ENCODE peak calls at places on chromosome 18, in ten cellular contexts. H, N, C, Y, Q, M, J, K, E and B are unnamed samples.
A peak's percentile ranks its signal among the peaks of the same experiment; 100 is the strongest.

GRCh38 chr18:25282922-25283703 is 68.9 kb downstream of the ZNF521 start:
- DNase-seq in H (no peak), N (no peak), C (no peak), Y (no peak), Q (no peak), M (no peak), J (no peak), K (no peak), E (no peak), B (no peak)

GRCh38 chr18:4068552-4069158 is 386.5 kb downstream of the DLGAP1 start:
- DNase-seq in H (peak; percentile 60), N (peak; percentile 62), C (no peak), Y (peak; percentile 67), Q (no peak), M (peak; percentile 11), J (peak; percentile 45), K (peak; percentile 44), E (peak; percentile 30), B (no peak)

GRCh38 chr18:49768051-49768391 is 45.3 kb downstream of the ACAA2 start:
- DNase-seq in H (peak; percentile 68), N (peak; percentile 62), C (no peak), Y (peak; percentile 81), Q (no peak), M (peak; percentile 18), J (peak; percentile 35), K (peak; percentile 44), E (peak; percentile 7), B (peak; percentile 64)

GRCh38 chr18:3593381-3593903 is 143.5 kb downstream of the TGIF1 start:
- DNase-seq in H (peak; percentile 93), N (peak; percentile 67), C (no peak), Y (peak; percentile 89), Q (no peak), M (peak; percentile 62), J (peak; percentile 40), K (no peak), E (no peak), B (peak; percentile 84)

GRCh38 chr18:63578357-63578958 is 8.7 kb upstream of the SERPINB13 start:
- DNase-seq in H (peak; percentile 55), N (peak; percentile 67), C (no peak), Y (peak; percentile 59), Q (no peak), M (peak; percentile 14), J (peak; percentile 62), K (peak; percentile 30), E (no peak), B (no peak)

GRCh38 chr18:59620381-59620780 is 76.8 kb downstream of the CCBE1 start:
- DNase-seq in H (no peak), N (peak; percentile 54), C (no peak), Y (peak; percentile 34), Q (no peak), M (no peak), J (no peak), K (no peak), E (no peak), B (no peak)

GRCh38 chr18:9708882-9709877 is 1.1 kb downstream of the RAB31 start:
- DNase-seq in H (no peak), N (no peak), C (no peak), Y (peak; percentile 38), Q (no peak), M (no peak), J (no peak), K (no peak), E (no peak), B (no peak)

GRCh38 chr18:45617284-45617683 is 2.0 kb downstream of the SLC14A2 start:
- DNase-seq in H (peak; percentile 96), N (peak; percentile 97), C (no peak), Y (peak; percentile 89), Q (no peak), M (peak; percentile 76), J (no peak), K (no peak), E (peak; percentile 17), B (no peak)

GRCh38 chr18:59821983-59822382 is 77.8 kb upstream of the PMAIP1 start:
- DNase-seq in H (peak; percentile 79), N (no peak), C (no peak), Y (peak; percentile 48), Q (no peak), M (no peak), J (no peak), K (no peak), E (no peak), B (no peak)

GRCh38 chr18:75154259-75154658 is 54.7 kb downstream of the PTGR3 start:
- DNase-seq in H (no peak), N (no peak), C (no peak), Y (no peak), Q (no peak), M (no peak), J (no peak), K (no peak), E (no peak), B (no peak)

GRCh38 chr18:76518543-76519155 is 23.6 kb upstream of the ZNF516 start:
- DNase-seq in H (peak; percentile 46), N (no peak), C (no peak), Y (peak; percentile 38), Q (no peak), M (no peak), J (peak; percentile 49), K (no peak), E (no peak), B (no peak)

GRCh38 chr18:51510020-51510419 is 312.5 kb upstream of the MEX3C start:
- DNase-seq in H (no peak), N (no peak), C (no peak), Y (no peak), Q (no peak), M (no peak), J (no peak), K (no peak), E (no peak), B (no peak)

GRCh38 chr18:47587587-47587986 is 336.1 kb upstream of the SKOR2 start:
- DNase-seq in H (no peak), N (no peak), C (no peak), Y (no peak), Q (no peak), M (no peak), J (no peak), K (no peak), E (no peak), B (no peak)

GRCh38 chr18:56711706-56712445 is 60.7 kb downstream of the WDR7 start:
- DNase-seq in H (peak; percentile 85), N (no peak), C (no peak), Y (peak; percentile 55), Q (no peak), M (peak; percentile 58), J (no peak), K (no peak), E (no peak), B (no peak)

GRCh38 chr18:56715121-56715520 is 64.0 kb downstream of the WDR7 start:
- DNase-seq in H (peak; percentile 14), N (no peak), C (no peak), Y (no peak), Q (no peak), M (no peak), J (no peak), K (no peak), E (no peak), B (no peak)

GRCh38 chr18:56712761-56713160 is 61.6 kb downstream of the WDR7 start:
- DNase-seq in H (no peak), N (no peak), C (no peak), Y (no peak), Q (no peak), M (no peak), J (no peak), K (no peak), E (no peak), B (no peak)

GRCh38 chr18:56709463-56709862 is 58.3 kb downstream of the WDR7 start:
- DNase-seq in H (peak; percentile 92), N (peak; percentile 83), C (no peak), Y (peak; percentile 92), Q (no peak), M (peak; percentile 52), J (no peak), K (no peak), E (peak; percentile 22), B (no peak)
- TF ChIP-seq CTCF in H (peak; percentile 42), N (peak; percentile 43), C (peak; percentile 68), Y (peak; percentile 26), Q (no peak), M (peak; percentile 12), J (no peak), K (no peak), E (peak; percentile 38), B (no peak)

GRCh38 chr18:33744032-33744697 is 166.1 kb downstream of the ASXL3 start:
- DNase-seq in H (no peak), N (no peak), C (no peak), Y (no peak), Q (no peak), M (no peak), J (no peak), K (no peak), E (no peak), B (no peak)
- TF ChIP-seq CTCF in H (peak; percentile 7), N (no peak), C (peak; percentile 32), Y (no peak), Q (peak; percentile 61), M (no peak), J (peak; percentile 26), K (peak; percentile 25), E (no peak), B (no peak)

GRCh38 chr18:39960545-39960944 is 1994.5 kb upstream of the PIK3C3 start:
- DNase-seq in H (peak; percentile 57), N (peak; percentile 6), C (no peak), Y (peak; percentile 56), Q (no peak), M (no peak), J (no peak), K (no peak), E (no peak), B (no peak)

GRCh38 chr18:39969813-39970494 is 1985.1 kb upstream of the PIK3C3 start:
- DNase-seq in H (peak; percentile 7), N (no peak), C (no peak), Y (peak; percentile 80), Q (no peak), M (no peak), J (no peak), K (no peak), E (no peak), B (no peak)

GRCh38 chr18:39962546-39962945 is 1992.5 kb upstream of the PIK3C3 start:
- DNase-seq in H (no peak), N (peak; percentile 25), C (no peak), Y (no peak), Q (no peak), M (no peak), J (no peak), K (no peak), E (no peak), B (no peak)

DNA sequence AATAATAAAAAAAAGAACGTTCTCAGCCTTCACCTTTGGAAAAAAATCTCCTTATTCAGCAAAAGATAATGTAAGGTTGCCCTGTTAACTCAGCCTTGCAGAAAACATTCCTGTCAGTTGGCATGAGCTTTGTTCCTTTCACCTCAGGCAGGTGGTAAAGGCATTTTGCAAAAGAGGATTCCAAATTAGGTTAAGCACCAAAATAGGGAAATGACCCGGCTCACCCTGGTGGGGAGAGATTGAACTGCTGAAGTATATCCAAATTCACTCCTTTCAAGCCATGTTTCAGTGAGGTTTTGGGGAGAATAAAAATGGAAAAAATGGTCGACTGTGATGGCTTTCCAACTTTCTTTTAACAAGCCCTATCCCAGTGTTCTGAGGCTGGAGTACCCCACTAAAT is 1988.8 kb upstream of the PIK3C3 start:
- DNase-seq in H (peak; percentile 21), N (peak; percentile 36), C (no peak), Y (no peak), Q (no peak), M (no peak), J (no peak), K (no peak), E (no peak), B (no peak)
- TF ChIP-seq CTCF in H (peak; percentile 51), N (peak; percentile 16), C (peak; percentile 39), Y (peak; percentile 26), Q (peak; percentile 68), M (no peak), J (peak; percentile 51), K (peak; percentile 37), E (no peak), B (no peak)

GRCh38 chr18:79876497-79876896 is 75.0 kb downstream of the SLC66A2 start:
- DNase-seq in H (no peak), N (peak; percentile 34), C (peak; percentile 64), Y (no peak), Q (no peak), M (no peak), J (no peak), K (no peak), E (no peak), B (no peak)
- TF ChIP-seq CTCF in H (no peak), N (no peak), C (no peak), Y (no peak), Q (no peak), M (no peak), J (no peak), K (no peak), E (no peak), B (no peak)